ENCODE peak calls at places on chromosomes 3 and 15, in six cellular contexts. M is H1, N is GM12878, P is K562, F is HCT116, V is HepG2. D is an unnamed sample.

GRCh38 chr3:173650596-173650995 is 253.1 kb downstream of the NLGN1 start:
- DNase-seq in M (no peak), N (no peak), P (no peak), F (no peak), V (no peak), D (no peak)

GRCh38 chr3:129796146-129796545 is 97.4 kb downstream of the TMCC1 start:
- DNase-seq in M (no peak), N (no peak), P (no peak), F (no peak), V (no peak), D (no peak)

GRCh38 chr3:114452176-114452744 is 158.4 kb downstream of the TIGIT start:
- DNase-seq in M (no peak), N (no peak), P (no peak), F (no peak), V (no peak), D (no peak)

GRCh38 chr3:2810723-2811122 is 299.5 kb downstream of the IL5RA start:
- DNase-seq in M (no peak), N (no peak), P (no peak), F (no peak), V (no peak), D (no peak)

GRCh38 chr15:34056921-34057320 is 17.9 kb upstream of the AVEN start:
- DNase-seq in M (no peak), N (no peak), P (no peak), F (no peak), V (no peak), D (no peak)

GRCh38 chr3:3259181-3259580 is 79.7 kb upstream of the CRBN start:
- DNase-seq in M (no peak), N (no peak), P (no peak), F (no peak), V (no peak), D (no peak)

GRCh38 chr3:172815857-172816256 is 65.3 kb downstream of the ECT2 start:
- DNase-seq in M (no peak), N (no peak), P (no peak), F (no peak), V (no peak), D (no peak)

GRCh38 chr3:15295506-15295905 is 36.9 kb downstream of the SH3BP5 start:
- DNase-seq in M (no peak), N (no peak), P (no peak), F (no peak), V (no peak), D (no peak)

GRCh38 chr15:89303986-89304385 is 30.6 kb downstream of the POLG start:
- DNase-seq in M (no peak), N (no peak), P (no peak), F (no peak), V (no peak), D (no peak)

DNA sequence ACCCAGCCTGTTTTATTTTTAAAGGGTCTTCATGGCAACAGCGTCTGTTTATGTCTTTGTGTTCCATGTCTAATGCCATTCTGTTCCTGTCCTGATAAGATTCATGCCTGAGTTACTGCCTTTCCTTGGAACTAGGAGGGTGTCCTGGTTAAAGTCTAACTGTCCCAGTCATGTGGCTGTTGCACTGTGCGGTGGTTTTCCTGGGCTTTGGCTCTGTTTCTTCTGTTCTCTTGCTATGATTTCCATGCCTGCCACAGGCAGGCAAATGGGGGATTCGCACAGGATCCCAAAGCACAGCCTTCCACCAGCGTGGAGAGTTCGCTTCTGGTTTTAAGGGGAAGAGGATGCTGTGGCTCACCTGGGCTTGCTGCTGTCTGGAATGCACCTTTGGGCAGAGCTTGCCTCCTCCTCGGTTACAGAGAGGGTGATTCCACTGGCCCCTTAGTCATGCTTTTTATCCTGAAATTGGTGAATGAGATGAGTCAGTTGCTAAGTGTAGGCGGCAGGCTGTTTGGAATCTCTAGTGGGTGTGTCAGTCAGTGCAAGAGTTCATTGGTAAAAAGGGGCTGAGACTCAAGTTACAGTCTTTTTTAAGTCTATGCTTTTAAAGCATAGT is 86.8 kb downstream of the CCK start:
- DNase-seq in M (peak), N (no peak), P (peak), F (peak), V (peak), D (peak)
- TF ChIP-seq ATF3 in M (no peak), N (no peak), P (peak), F (no peak), V (no peak), D (no peak)

GRCh38 chr3:123602325-123602724 is 17.5 kb upstream of the HACD2 start:
- DNase-seq in M (no peak), N (no peak), P (no peak), F (peak), V (peak), D (no peak)

GRCh38 chr3:123609063-123609462 is 24.2 kb upstream of the HACD2 start:
- DNase-seq in M (no peak), N (no peak), P (no peak), F (no peak), V (no peak), D (no peak)

GRCh38 chr3:123606527-123606926 is 21.7 kb upstream of the HACD2 start:
- DNase-seq in M (no peak), N (no peak), P (no peak), F (no peak), V (peak), D (no peak)

GRCh38 chr3:123608263-123608937 is 23.5 kb upstream of the HACD2 start:
- DNase-seq in M (no peak), N (no peak), P (no peak), F (no peak), V (no peak), D (no peak)

GRCh38 chr3:123605789-123606234 is 21.0 kb upstream of the HACD2 start:
- DNase-seq in M (no peak), N (peak), P (peak), F (peak), V (peak), D (no peak)
- TF ChIP-seq ATF3 in M (no peak), N (no peak), P (peak), F (no peak), V (peak), D (no peak)

GRCh38 chr15:39583586-39584265 is 2.8 kb downstream of the THBS1 start:
- DNase-seq in M (no peak), N (no peak), P (peak), F (no peak), V (peak), D (peak)
- TF ChIP-seq ATF3 in M (no peak), N (no peak), P (no peak), F (no peak), V (no peak), D (no peak)

GRCh38 chr3:186180891-186181471 is 72.1 kb upstream of the ETV5 start:
- DNase-seq in M (no peak), N (no peak), P (no peak), F (no peak), V (no peak), D (no peak)
- TF ChIP-seq ATF3 in M (no peak), N (no peak), P (no peak), F (no peak), V (no peak), D (no peak)

GRCh38 chr3:147939425-147940196 is 530.4 kb downstream of the ZIC1 start:
- DNase-seq in M (no peak), N (no peak), P (no peak), F (no peak), V (no peak), D (no peak)

GRCh38 chr3:147940400-147940799 is 531.2 kb downstream of the ZIC1 start:
- DNase-seq in M (no peak), N (no peak), P (no peak), F (no peak), V (no peak), D (no peak)

GRCh38 chr3:147940846-147941245 is 531.7 kb downstream of the ZIC1 start:
- DNase-seq in M (no peak), N (no peak), P (no peak), F (no peak), V (no peak), D (no peak)

GRCh38 chr3:147943265-147943945 is 534.2 kb downstream of the ZIC1 start:
- DNase-seq in M (no peak), N (no peak), P (no peak), F (peak), V (no peak), D (no peak)

DNA sequence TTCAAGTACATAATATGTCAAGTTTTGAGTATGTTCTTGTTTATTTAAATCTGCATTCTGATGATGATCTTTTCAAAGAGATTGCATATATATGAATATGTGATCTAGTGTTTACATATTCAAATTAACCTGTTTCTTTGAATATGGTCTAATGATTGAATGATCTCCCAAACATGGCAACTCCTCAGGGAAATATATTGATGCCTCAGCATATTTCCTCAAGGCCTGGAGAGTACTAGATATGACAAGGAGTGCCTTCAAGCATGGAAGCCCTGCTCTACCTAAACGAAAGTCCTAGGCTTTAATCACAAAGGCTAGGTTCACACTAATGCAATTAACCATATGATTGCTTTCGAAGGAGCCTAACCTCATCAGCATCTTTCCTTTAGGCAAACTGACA is 532.8 kb downstream of the ZIC1 start:
- DNase-seq in M (no peak), N (no peak), P (no peak), F (no peak), V (no peak), D (no peak)
- TF ChIP-seq ATF3 in M (no peak), N (no peak), P (no peak), F (no peak), V (no peak), D (no peak)

GRCh38 chr3:116263842-116264545 is 181.3 kb downstream of the LSAMP start:
- DNase-seq in M (no peak), N (no peak), P (no peak), F (no peak), V (no peak), D (no peak)
- TF ChIP-seq ATF3 in M (no peak), N (no peak), P (no peak), F (no peak), V (no peak), D (no peak)

GRCh38 chr15:56919708-56920637 is 1.5 kb downstream of the TCF12 start:
- DNase-seq in M (peak), N (no peak), P (peak), F (no peak), V (peak), D (peak)
- TF ChIP-seq ATF3 in M (no peak), N (no peak), P (no peak), F (no peak), V (no peak), D (no peak)

GRCh38 chr15:66646799-66647198 is 55.2 kb upstream of the SMAD6 start:
- DNase-seq in M (no peak), N (no peak), P (no peak), F (no peak), V (no peak), D (no peak)
- TF ChIP-seq ATF3 in M (no peak), N (no peak), P (no peak), F (no peak), V (no peak), D (no peak)